ENCODE peak calls at places on chromosomes 11 and 22, in ten cellular contexts. U is uterus, M is BE2C, K is sigmoid colon, Z is fibroblast of the aortic adventitia, W is esophagus squamous epithelium, H is neural progenitor cell, Y is vagina, R is H9, X is endodermal cell. B is an unnamed sample.

GRCh38 chr22:40782521-40782920 is 36.6 kb downstream of the SLC25A17 start:
- DNase-seq in U (no peak), M (no peak), K (no peak), Z (no peak), W (no peak), H (no peak), Y (no peak), R (no peak), X (no peak), B (no peak)

GRCh38 chr22:50531546-50532352 is 1.9 kb upstream of the TYMP start:
- DNase-seq in U (peak; percentile 72), M (no peak), K (peak; percentile 92), Z (peak; percentile 54), W (no peak), H (peak; percentile 76), Y (no peak), R (peak; percentile 53), X (peak; percentile 78), B (no peak)

GRCh38 chr22:43471186-43471585 is 59.4 kb downstream of the MPPED1 start:
- DNase-seq in U (no peak), M (no peak), K (no peak), Z (no peak), W (no peak), H (no peak), Y (no peak), R (no peak), X (no peak), B (no peak)

GRCh38 chr11:126482586-126483108 is 127.2 kb downstream of the ST3GAL4 start:
- DNase-seq in U (no peak), M (no peak), K (peak; percentile 22), Z (no peak), W (no peak), H (no peak), Y (no peak), R (no peak), X (no peak), B (no peak)

GRCh38 chr11:10483174-10483573 is 28.1 kb downstream of the AMPD3 start:
- DNase-seq in U (no peak), M (no peak), K (no peak), Z (no peak), W (no peak), H (no peak), Y (no peak), R (peak; percentile 9), X (peak; percentile 11), B (no peak)

GRCh38 chr11:106087815-106088435 is 10.5 kb downstream of the AASDHPPT start:
- DNase-seq in U (peak; percentile 46), M (peak; percentile 40), K (peak; percentile 71), Z (peak; percentile 78), W (no peak), H (peak; percentile 54), Y (no peak), R (peak; percentile 32), X (peak; percentile 64), B (no peak)

GRCh38 chr22:21621025-21621424 is 8.8 kb downstream of the YDJC start:
- DNase-seq in U (no peak), M (no peak), K (no peak), Z (no peak), W (no peak), H (no peak), Y (no peak), R (no peak), X (no peak), B (no peak)

GRCh38 chr11:112655386-112655785 is 305.8 kb upstream of the NCAM1 start:
- DNase-seq in U (peak; percentile 95), M (peak; percentile 29), K (peak; percentile 84), Z (peak; percentile 97), W (peak; percentile 3), H (no peak), Y (no peak), R (no peak), X (no peak), B (no peak)

GRCh38 chr11:92384807-92385206 is 160.2 kb downstream of the FAT3 start:
- DNase-seq in U (no peak), M (no peak), K (no peak), Z (peak; percentile 4), W (no peak), H (no peak), Y (no peak), R (no peak), X (no peak), B (no peak)

GRCh38 chr11:69943066-69943465 is 123.8 kb upstream of the FGF3 start:
- DNase-seq in U (no peak), M (peak; percentile 12), K (peak; percentile 40), Z (peak; percentile 14), W (no peak), H (no peak), Y (no peak), R (no peak), X (peak; percentile 79), B (peak; percentile 59)
- TF ChIP-seq CTCF in U (no peak), M (peak; percentile 30), K (no peak), Z (no peak), W (peak; percentile 21), H (peak; percentile 30), Y (no peak), R (peak; percentile 55), X (peak; percentile 71), B (peak; percentile 44)

DNA sequence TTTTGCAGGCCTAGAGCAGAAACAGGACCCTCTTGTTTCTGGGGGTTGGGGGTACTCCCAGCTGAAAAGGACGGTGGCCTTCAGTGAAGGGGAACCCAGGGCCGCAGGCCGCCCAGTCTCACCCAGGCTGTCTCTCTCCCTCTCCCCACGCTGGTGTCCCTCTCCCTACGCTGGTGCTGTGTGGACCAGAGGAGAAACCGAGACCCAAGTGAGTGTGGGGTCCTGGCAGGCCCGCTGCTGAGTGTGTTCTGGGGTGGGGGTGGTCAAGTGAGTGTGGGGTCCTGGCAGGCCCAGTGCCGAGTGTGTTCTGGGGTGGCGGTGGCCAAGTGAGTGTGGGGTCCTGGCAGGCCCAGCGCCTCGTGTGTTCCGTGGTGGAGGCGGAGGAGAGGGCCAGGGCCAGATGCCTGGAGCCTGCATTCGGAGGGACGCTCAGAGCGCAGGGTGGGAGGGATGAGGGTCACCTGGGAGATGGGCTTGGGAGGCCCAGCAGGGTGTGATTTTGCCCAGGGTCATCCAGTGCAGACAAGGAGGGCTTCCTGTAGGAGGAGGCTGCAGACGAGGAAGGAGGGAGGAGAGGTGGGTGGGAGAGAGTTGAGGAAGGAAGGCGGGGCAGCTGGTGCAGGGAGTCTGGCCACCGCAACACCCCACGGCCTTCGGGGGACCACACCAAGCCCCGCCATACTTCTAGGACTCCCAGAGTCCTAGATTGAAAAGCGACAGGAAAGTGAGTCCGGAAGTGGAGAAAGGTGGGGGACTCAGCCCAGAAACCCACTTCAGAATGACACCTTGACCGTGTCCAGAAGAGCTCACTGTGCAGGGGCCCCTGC is 10.3 kb downstream of the TNNT3 start:
- DNase-seq in U (no peak), M (no peak), K (no peak), Z (no peak), W (no peak), H (no peak), Y (no peak), R (no peak), X (no peak), B (peak; percentile 69)
- TF ChIP-seq CTCF in U (no peak), M (no peak), K (no peak), Z (no peak), W (no peak), H (no peak), Y (no peak), R (no peak), X (no peak), B (no peak)

DNA sequence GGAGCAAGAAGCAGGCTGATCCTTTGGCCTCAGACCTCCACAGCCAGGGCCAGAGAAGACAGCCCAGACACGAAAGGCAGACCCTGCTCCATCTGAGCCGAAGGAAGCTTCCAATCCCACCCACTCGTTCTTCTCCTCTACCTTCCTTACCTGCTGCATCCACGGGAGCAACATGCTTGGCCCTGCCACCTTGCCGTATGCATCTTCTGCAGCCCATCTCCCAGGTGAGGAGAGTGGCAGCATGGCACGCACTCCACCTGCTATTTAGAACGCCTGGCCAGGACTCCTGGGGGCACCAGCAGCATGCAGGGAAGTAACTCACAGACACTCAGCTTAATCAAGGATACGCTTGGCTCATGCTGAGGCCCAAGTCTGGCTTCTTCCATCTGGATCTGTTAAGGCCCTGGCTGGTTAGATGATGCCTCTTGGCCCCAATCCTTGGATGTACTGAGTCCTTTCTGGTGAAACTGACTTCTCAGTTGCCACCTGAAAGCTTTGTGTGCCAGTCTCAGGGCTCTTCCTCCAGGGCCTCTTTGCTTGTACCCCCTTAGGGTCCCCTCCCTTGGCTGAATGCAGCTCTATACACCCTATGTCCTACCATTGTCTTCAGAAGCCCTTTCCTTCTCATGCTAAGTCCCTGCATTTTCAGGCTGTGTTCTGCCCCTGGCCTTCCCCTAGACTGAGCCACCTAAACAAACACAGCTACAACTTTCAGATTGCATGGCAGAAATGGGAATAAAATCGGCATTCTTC is 604.9 kb downstream of the BUD13 start:
- DNase-seq in U (no peak), M (no peak), K (no peak), Z (no peak), W (no peak), H (no peak), Y (peak; percentile 72), R (no peak), X (peak; percentile 44), B (no peak)
- TF ChIP-seq CTCF in U (no peak), M (no peak), K (no peak), Z (no peak), W (no peak), H (no peak), Y (no peak), R (no peak), X (no peak), B (no peak)

GRCh38 chr11:61019818-61020405 is 48.4 kb downstream of the CD6 start:
- DNase-seq in U (no peak), M (no peak), K (no peak), Z (no peak), W (no peak), H (no peak), Y (no peak), R (no peak), X (no peak), B (peak; percentile 37)

GRCh38 chr11:61022311-61023085 is 51.0 kb downstream of the CD6 start:
- DNase-seq in U (no peak), M (no peak), K (peak; percentile 35), Z (no peak), W (no peak), H (no peak), Y (no peak), R (no peak), X (no peak), B (no peak)

GRCh38 chr11:61019037-61019817 is 47.7 kb downstream of the CD6 start:
- DNase-seq in U (no peak), M (no peak), K (no peak), Z (no peak), W (no peak), H (no peak), Y (no peak), R (no peak), X (no peak), B (peak; percentile 75)

GRCh38 chr11:61021661-61022212 is 50.3 kb downstream of the CD6 start:
- DNase-seq in U (no peak), M (no peak), K (peak; percentile 64), Z (no peak), W (no peak), H (peak; percentile 54), Y (no peak), R (peak; percentile 88), X (peak; percentile 91), B (peak; percentile 89)

DNA sequence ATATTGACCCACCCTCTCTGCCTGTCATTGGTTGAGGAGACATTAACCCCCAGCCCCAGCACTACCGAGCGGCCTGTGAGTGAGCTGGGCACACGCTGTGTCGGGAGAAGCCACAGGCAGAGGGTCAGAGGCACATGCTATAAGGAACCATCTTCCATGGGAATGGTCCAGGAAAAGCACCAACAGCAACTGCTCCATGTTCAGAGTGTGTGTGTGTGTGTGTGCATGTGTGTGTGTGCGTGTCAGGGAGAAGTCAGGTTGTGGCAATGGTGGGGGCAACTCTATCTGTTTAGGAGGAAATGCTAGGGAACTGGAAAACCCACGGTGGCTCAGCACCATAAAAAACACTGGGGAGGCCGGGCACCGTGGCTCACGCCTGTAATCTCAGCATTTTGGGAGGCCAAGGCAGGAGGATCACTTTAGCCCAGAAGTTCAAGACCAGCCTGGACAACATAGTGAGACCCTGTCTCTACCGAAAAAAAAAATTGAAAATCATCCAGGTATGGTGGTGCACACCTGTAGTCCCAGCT is 49.3 kb downstream of the CD6 start:
- DNase-seq in U (no peak), M (no peak), K (no peak), Z (no peak), W (no peak), H (no peak), Y (no peak), R (no peak), X (no peak), B (peak; percentile 52)
- TF ChIP-seq CTCF in U (no peak), M (no peak), K (no peak), Z (no peak), W (no peak), H (no peak), Y (no peak), R (no peak), X (no peak), B (no peak)

B was measured in chondrocyte.